ENCODE peak calls at places on chromosomes 13 and 19, in four cellular contexts. W is glutamatergic neuron, O is choroid plexus epithelial cell, R is tibial artery. X is an unnamed sample.

GRCh38 chr19:55149078-55150003 is at the start of gene TNNT1:
- DNase-seq in R (no peak), W (no peak), O (no peak), X (no peak)

GRCh38 chr13:58852076-58852475 is 1220.5 kb downstream of the PCDH17 start:
- DNase-seq in R (no peak), W (no peak), O (peak; percentile 2), X (no peak)

GRCh38 chr13:75685239-75685697 is 49.1 kb downstream of the LMO7 start:
- DNase-seq in W (no peak), O (peak; percentile 88), R (no peak), X (no peak)

GRCh38 chr13:113129921-113130750 is 7.5 kb downstream of the F10 start:
- DNase-seq in W (peak; percentile 7), O (peak; percentile 26), R (no peak), X (no peak)

GRCh38 chr13:97460004-97460756 is 26.2 kb downstream of the RAP2A start:
- DNase-seq in O (peak; percentile 61), R (no peak), W (no peak), X (no peak)

GRCh38 chr13:74794147-74794546 is 659.9 kb upstream of the KLF12 start:
- DNase-seq in R (no peak), W (no peak), O (no peak), X (no peak)

GRCh38 chr19:47239610-47240296 is 8.8 kb upstream of the BBC3 start:
- DNase-seq in W (peak; percentile 80), R (no peak), O (peak; percentile 48), X (no peak)

GRCh38 chr13:41981961-41982723 is 21.2 kb upstream of the VWA8 start:
- DNase-seq in O (peak; percentile 7), R (no peak), W (no peak), X (peak; percentile 57)

GRCh38 chr19:52748336-52748950 is 13.6 kb upstream of the ZNF611 start:
- DNase-seq in W (no peak), O (peak; percentile 74), R (peak; percentile 25), X (peak; percentile 18)

DNA sequence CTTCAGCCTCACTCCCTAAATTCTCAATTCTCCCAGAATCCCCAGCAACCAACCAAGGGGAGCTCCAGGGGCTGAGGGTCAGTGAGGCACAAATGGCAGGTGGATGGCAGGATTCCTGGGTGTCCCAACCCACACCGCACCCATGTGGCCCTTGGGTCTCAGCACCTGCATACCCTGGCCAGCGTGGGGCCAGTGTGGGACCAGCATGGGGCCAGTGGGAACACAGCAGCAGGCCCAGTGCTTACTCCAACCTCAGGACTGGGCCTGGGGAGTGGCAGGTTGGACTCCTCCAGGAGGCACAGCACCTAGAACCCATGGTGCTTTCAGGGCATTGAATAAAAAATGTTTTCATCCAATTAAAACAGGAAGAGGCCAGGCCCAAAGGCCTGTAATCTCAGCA is 202.0 kb downstream of the TSHZ3 start:
- DNase-seq in R (no peak), W (no peak), O (no peak), X (no peak)
- TF ChIP-seq CTCF in R (no peak), W (no peak), O (no peak), X (no peak)

GRCh38 chr13:57552441-57552840 is 79.1 kb upstream of the PCDH17 start:
- DNase-seq in R (no peak), W (no peak), O (no peak), X (no peak)

GRCh38 chr13:57553932-57554331 is 77.6 kb upstream of the PCDH17 start:
- DNase-seq in W (no peak), O (no peak), R (no peak), X (no peak)

GRCh38 chr13:57557979-57558529 is 73.5 kb upstream of the PCDH17 start:
- DNase-seq in W (no peak), R (no peak), O (peak; percentile 1), X (no peak)
- TF ChIP-seq CTCF in W (peak; percentile 80), R (no peak), O (no peak), X (no peak)

GRCh38 chr13:39037410-39037879 is 444 bp downstream of the PROSER1 start:
- DNase-seq in W (no peak), R (peak; percentile 24), O (peak; percentile 13), X (peak; percentile 5)
- TF ChIP-seq CTCF in W (no peak), R (no peak), O (no peak), X (no peak)

DNA sequence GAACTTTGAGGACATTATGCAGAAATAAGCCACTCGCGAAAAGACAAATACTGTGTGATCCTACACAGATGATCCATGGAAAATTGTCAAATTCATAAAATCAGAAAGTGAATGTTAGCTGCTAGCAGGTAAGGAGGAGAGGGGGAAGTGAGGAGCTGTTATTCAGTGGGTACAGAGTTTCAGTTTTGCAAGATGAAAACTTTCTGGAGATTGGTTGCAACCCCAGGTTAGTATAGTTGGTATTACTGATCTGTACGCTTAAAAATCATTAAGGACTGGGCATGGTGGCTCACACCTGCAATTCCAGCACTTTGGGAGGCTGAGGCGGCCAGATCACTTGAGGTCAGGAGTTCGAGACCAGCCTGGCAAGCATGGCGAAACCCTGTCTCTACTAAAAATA is 17.9 kb downstream of the ZNF101 start:
- DNase-seq in R (no peak), O (no peak), W (no peak), X (no peak)
- TF ChIP-seq CTCF in R (no peak), O (no peak), W (no peak), X (no peak)

GRCh38 chr13:99432637-99433542 is 68.4 kb upstream of the TM9SF2 start:
- DNase-seq in W (no peak), O (peak; percentile 79), R (peak; percentile 73), X (peak; percentile 37)
- TF ChIP-seq CTCF in W (no peak), O (no peak), R (no peak), X (no peak)

GRCh38 chr19:2099054-2099501 is 2.4 kb downstream of the IZUMO4 start:
- DNase-seq in R (no peak), O (no peak), W (peak; percentile 61), X (no peak)

GRCh38 chr19:2095338-2095938 is 688 bp downstream of the MOB3A start:
- DNase-seq in W (no peak), O (no peak), R (no peak), X (no peak)

GRCh38 chr19:2099937-2100718 is 3.4 kb downstream of the IZUMO4 start:
- DNase-seq in W (no peak), O (no peak), R (no peak), X (no peak)

GRCh38 chr19:2097330-2098327 is 914 bp downstream of the IZUMO4 start:
- DNase-seq in R (peak; percentile 32), O (no peak), W (no peak), X (no peak)

DNA sequence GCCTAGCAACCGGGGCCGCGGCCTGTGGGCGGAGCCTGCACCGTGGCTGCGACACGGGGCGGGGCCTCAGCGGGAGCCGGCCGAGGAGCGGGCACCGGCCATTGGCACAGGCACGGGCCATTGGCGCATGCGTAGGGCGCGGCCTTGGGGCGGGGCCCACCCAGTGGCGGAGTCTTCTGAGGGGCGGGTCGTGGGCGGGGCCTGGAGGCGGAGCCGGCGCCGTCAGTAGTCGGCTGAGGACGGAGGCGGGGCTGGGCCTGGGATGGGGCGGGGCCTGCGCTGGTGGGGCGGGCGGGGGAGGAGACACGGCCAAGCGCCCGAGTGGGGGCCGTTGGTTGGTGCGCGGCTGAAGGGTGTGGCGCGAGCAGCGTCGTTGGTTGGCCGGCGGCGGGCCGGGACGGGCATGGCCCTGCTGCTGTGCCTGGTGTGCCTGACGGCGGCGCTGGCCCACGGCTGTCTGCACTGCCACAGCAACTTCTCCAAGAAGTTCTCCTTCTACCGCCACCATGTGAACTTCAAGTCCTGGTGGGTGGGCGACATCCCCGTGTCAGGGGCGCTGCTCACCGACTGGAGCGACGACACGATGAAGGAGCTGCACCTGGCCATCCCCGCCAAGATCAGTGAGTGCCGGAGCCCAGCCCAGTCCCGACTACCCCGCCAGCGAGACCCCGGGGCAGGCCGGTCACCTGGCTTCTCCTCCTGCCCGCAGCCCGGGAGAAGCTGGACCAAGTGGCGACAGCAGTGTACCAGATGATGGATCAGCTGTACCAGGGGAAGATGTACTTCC is at the start of gene IZUMO4:
- DNase-seq in O (peak; percentile 98), W (peak; percentile 100), R (peak; percentile 97), X (peak; percentile 96)
- TF ChIP-seq CTCF in O (peak; percentile 31), W (no peak), R (peak; percentile 41), X (peak; percentile 66)